ENCODE peak calls at places on chromosomes 12 and 14, in five cellular contexts. W is keratinocyte, C is cardiac fibroblast, V is kidney epithelial cell, J is body of pancreas. N is an unnamed sample.

GRCh38 chr12:111204684-111205305 is 164.1 kb downstream of the PHETA1 start:
- DNase-seq in W (no peak), C (no peak), V (no peak), J (no peak), N (no peak)

GRCh38 chr12:113477842-113478215 is 6.2 kb upstream of the LHX5 start:
- DNase-seq in W (no peak), C (no peak), V (no peak), J (no peak), N (no peak)

GRCh38 chr14:38948171-38948570 is 154.9 kb downstream of the SEC23A start:
- DNase-seq in W (peak), C (peak), V (no peak), J (no peak), N (peak)

GRCh38 chr12:47808574-47809380 is 10.9 kb downstream of the HDAC7 start:
- DNase-seq in W (no peak), C (peak), V (no peak), J (no peak), N (no peak)

GRCh38 chr12:5776091-5776490 is 169.0 kb downstream of the ANO2 start:
- DNase-seq in W (no peak), C (no peak), V (no peak), J (no peak), N (no peak)

GRCh38 chr14:51342226-51342625 is 102.2 kb downstream of the TMX1 start:
- DNase-seq in W (peak), C (peak), V (no peak), J (no peak), N (no peak)

GRCh38 chr14:23041729-23042128 is 283 bp upstream of the PSMB11 start:
- DNase-seq in W (no peak), C (peak), V (no peak), J (no peak), N (no peak)

GRCh38 chr12:116539361-116539771 is 19.8 kb upstream of the MAP1LC3B2 start:
- DNase-seq in W (no peak), C (peak), V (no peak), J (no peak), N (no peak)

GRCh38 chr12:76307083-76307482 is 41.1 kb downstream of the BBS10 start:
- DNase-seq in W (no peak), C (no peak), V (no peak), J (no peak), N (no peak)

DNA sequence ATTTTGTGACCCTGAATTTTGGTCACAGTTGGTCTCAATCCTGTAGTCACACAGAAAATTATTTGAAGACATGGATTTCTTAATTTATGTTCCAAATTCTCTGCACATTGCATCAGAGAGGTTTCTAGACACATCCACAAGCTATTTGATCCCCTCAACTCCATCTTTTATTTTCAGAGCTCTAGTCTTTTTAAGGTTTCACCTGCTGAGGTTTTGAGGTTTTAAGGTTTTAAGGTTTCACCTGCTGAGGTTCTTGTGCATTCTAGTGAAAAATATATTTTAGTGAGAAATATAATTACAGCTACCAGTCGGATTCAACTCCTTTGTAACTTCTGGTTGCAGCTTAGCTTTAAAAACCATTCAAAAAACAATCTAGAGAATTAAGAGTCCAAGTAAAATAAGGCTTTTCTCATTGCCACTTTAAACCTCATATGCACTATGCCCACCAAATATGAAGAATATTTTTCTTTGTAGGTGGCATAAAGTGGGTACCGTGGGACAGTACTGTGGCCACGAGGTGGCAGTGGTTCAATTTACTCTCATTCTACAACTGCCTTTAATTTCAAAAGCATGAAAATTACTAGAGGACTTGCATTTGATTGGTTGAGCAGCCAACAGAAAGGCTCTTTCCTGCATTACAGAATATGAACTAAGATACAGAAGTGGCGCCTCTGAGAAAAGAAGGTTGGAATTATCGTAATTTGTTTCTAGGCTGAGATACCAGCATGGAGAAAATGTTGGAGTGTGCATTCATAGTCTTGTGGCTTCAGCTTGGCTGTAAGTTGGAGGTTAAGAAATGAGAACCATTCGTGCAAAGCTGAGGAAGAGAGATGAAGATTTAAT is 366.5 kb upstream of the OR4E1 start:
- DNase-seq in W (no peak), C (no peak), V (no peak), J (no peak), N (no peak)
- TF ChIP-seq CTCF in W (peak), C (peak), V (peak), J (peak), N (peak)

DNA sequence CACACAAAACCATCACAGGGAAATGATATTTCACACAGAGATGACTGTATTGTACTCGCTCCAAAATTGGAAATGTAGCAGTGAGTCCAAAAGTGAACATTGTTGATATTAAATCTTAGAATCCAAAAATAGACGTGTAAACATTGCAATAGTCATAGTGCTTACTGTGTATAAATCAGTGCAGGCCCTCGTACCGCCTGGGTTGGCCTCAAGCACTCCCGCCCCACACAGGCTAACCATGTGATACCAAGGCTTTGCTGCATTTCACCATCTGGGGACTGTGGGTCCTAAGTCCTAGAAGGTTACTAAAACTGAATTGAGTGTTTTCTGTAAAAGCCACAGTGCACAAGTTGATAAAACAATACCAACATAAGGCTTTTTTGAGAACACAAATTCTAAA is 107.3 kb downstream of the PPP2R5E start:
- DNase-seq in W (no peak), C (peak), V (no peak), J (peak), N (peak)
- H3K4me3 ChIP-seq in W (no peak), C (no peak), V (no peak), J (no peak), N (no peak)

DNA sequence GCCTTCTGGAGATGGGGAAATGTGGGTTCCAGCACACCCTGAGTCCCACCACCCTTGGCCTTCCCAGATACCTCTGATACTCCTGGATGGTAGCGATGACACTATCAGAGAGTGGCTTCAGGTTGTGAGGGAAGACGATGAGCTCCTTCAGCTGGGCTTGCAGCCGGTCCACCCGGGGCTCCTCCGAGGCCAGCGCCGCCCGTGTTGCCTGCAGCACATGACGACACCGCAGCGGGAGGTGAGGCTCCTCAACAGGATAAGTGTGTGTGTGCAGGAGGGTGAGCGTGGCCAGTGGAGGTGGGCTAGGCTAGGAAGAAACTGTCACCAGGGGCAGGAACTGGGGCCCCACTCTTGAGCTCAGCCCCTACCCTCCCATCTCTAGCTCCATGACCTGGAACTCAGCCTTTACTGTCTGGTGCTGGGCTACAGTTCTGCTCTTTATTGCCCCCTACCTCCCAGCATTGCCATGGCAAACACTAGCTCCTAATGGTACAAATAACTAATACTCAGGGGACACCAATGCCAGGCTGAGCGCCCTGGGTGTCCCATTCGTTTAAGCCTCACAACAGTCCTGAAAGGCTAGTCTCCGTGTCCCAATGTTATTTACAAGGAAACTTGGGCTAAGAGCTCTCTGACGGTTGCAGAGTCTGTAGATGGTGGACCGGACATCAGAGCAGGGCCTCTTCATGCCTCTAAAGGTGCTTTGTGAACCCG is 64.1 kb downstream of the SYNE3 start:
- DNase-seq in W (no peak), C (peak), V (no peak), J (no peak), N (no peak)
- TF ChIP-seq CTCF in W (peak), C (peak), V (peak), J (peak), N (peak)

GRCh38 chr12:52020539-52021336 is 14.0 kb downstream of the TAMALIN start:
- DNase-seq in W (no peak), C (peak), V (no peak), J (peak), N (no peak)

GRCh38 chr12:52019123-52019770 is 12.5 kb downstream of the TAMALIN start:
- DNase-seq in W (no peak), C (no peak), V (no peak), J (peak), N (no peak)

GRCh38 chr12:52022841-52023181 is 16.1 kb downstream of the TAMALIN start:
- DNase-seq in W (no peak), C (no peak), V (no peak), J (peak), N (no peak)

GRCh38 chr12:52018448-52019122 is 11.8 kb downstream of the TAMALIN start:
- DNase-seq in W (no peak), C (no peak), V (no peak), J (no peak), N (no peak)

GRCh38 chr12:52020126-52020525 is 13.4 kb downstream of the TAMALIN start:
- DNase-seq in W (no peak), C (no peak), V (no peak), J (no peak), N (no peak)
- H3K4me3 ChIP-seq in W (no peak), C (no peak), V (no peak), J (no peak), N (no peak)

N was measured in HFF-Myc.